ENCODE peak calls at places on chromosomes 16 and 17, in seven cellular contexts. C, W, U, I, B, N and K are unnamed samples.
A peak's percentile ranks its signal among the peaks of the same experiment; 100 is the strongest.

GRCh38 chr17:55285340-55286301 is 20.9 kb downstream of the HLF start:
- DNase-seq in I (no peak), B (no peak), N (no peak), U (peak; percentile 87), W (no peak), C (no peak), K (no peak)

GRCh38 chr17:6446516-6447100 is 2.4 kb downstream of the PIMREG start:
- DNase-seq in B (no peak), I (no peak), C (no peak), N (no peak), W (no peak), U (no peak), K (no peak)

GRCh38 chr17:74749262-74750038 is 1.0 kb downstream of the NHERF1 start:
- DNase-seq in I (no peak), U (no peak), C (no peak), B (no peak), N (peak; percentile 27), W (peak; percentile 37), K (peak; percentile 34)

GRCh38 chr17:66364508-66365203 is 62.2 kb downstream of the PRKCA start:
- DNase-seq in U (no peak), W (no peak), I (no peak), N (no peak), C (no peak), B (no peak), K (no peak)

GRCh38 chr17:79391808-79392233 is 219.0 kb downstream of the RBFOX3 start:
- DNase-seq in U (peak; percentile 77), N (peak; percentile 91), C (peak; percentile 43), W (peak; percentile 54), B (peak; percentile 93), I (peak; percentile 51), K (peak; percentile 89)

GRCh38 chr16:6148361-6148760 is 1050.8 kb upstream of the EEF2KMT start:
- DNase-seq in I (no peak), W (no peak), U (no peak), B (no peak), C (no peak), N (no peak), K (no peak)

GRCh38 chr16:11801481-11802021 is 4.5 kb upstream of the ZC3H7A start:
- DNase-seq in W (no peak), C (no peak), B (no peak), I (no peak), U (no peak), N (peak; percentile 30), K (no peak)

GRCh38 chr16:30786936-30787612 is at the start of gene ZNF629:
- DNase-seq in N (peak; percentile 90), W (no peak), C (peak; percentile 4), B (peak; percentile 77), U (peak; percentile 62), I (no peak), K (peak; percentile 34)

GRCh38 chr17:60256174-60256573 is 106.4 kb downstream of the CA4 start:
- DNase-seq in C (no peak), B (no peak), U (no peak), I (no peak), W (no peak), N (no peak), K (no peak)

GRCh38 chr17:79077587-79077986 is 3.0 kb downstream of the ENGASE start:
- DNase-seq in W (no peak), C (no peak), I (no peak), B (no peak), U (no peak), N (no peak), K (no peak)

GRCh38 chr16:47461598-47462266 is 601 bp downstream of the PHKB start:
- DNase-seq in B (peak; percentile 53), U (peak; percentile 72), C (no peak), I (peak; percentile 80), W (peak; percentile 57), N (peak; percentile 32), K (peak; percentile 45)

GRCh38 chr16:4944333-4945281 is 7.7 kb upstream of the PPL start:
- DNase-seq in W (no peak), B (peak; percentile 89), I (no peak), U (peak; percentile 45), C (no peak), N (peak; percentile 96), K (peak; percentile 5)

GRCh38 chr16:69171325-69172095 is 15.5 kb upstream of the SNTB2 start:
- DNase-seq in B (no peak), N (peak; percentile 32), W (no peak), C (no peak), I (no peak), U (no peak), K (peak; percentile 71)

GRCh38 chr16:53775821-53776431 is 72.0 kb downstream of the FTO start:
- DNase-seq in I (no peak), W (peak; percentile 84), B (peak; percentile 39), N (peak; percentile 77), U (peak; percentile 34), C (no peak), K (peak; percentile 64)

GRCh38 chr16:51050379-51050710 is 100.7 kb downstream of the SALL1 start:
- DNase-seq in N (no peak), C (no peak), U (no peak), W (no peak), B (no peak), I (no peak), K (no peak)

GRCh38 chr17:58786586-58787295 is 31.1 kb downstream of the PPM1E start:
- DNase-seq in C (no peak), B (peak; percentile 8), I (no peak), W (no peak), N (peak; percentile 10), U (no peak), K (no peak)

GRCh38 chr17:66348605-66349165 is 46.3 kb downstream of the PRKCA start:
- DNase-seq in N (peak; percentile 71), C (no peak), B (peak; percentile 69), W (no peak), I (no peak), U (peak; percentile 76), K (peak; percentile 52)

GRCh38 chr16:21950782-21951521 is 2.2 kb upstream of the UQCRC2 start:
- DNase-seq in N (peak; percentile 55), W (peak; percentile 44), U (peak; percentile 21), I (peak; percentile 14), C (no peak), B (peak; percentile 54), K (peak; percentile 1)

GRCh38 chr17:31824771-31825360 is 34.2 kb downstream of the COPRS start:
- DNase-seq in N (no peak), I (no peak), C (no peak), U (no peak), B (no peak), W (no peak), K (no peak)